ENCODE peak calls at places on chromosomes 11 and 22, in ten cellular contexts. M, H, I, N, U, Q, C, R, A and D are unnamed samples.

GRCh38 chr11:86099727-86100320 is 30.9 kb upstream of the PICALM start:
- DNase-seq in A (peak; percentile 6), Q (peak; percentile 99), R (no peak), U (no peak), M (no peak), H (peak; percentile 28), C (no peak), N (peak; percentile 41), I (no peak), D (peak; percentile 71)

GRCh38 chr11:126464796-126465195 is 109.3 kb downstream of the ST3GAL4 start:
- DNase-seq in C (no peak), M (no peak), Q (no peak), I (no peak), R (no peak), A (peak; percentile 80), N (no peak), H (no peak), U (no peak), D (no peak)

GRCh38 chr11:70265341-70265740 is 5.1 kb upstream of the PPFIA1 start:
- DNase-seq in Q (no peak), I (no peak), H (no peak), A (no peak), C (no peak), U (no peak), M (no peak), R (no peak), N (no peak), D (no peak)

GRCh38 chr22:30694171-30694637 is 470 bp upstream of the OSBP2 start:
- DNase-seq in C (peak; percentile 54), U (no peak), M (peak; percentile 74), Q (peak; percentile 43), A (no peak), R (no peak), N (peak; percentile 80), I (peak; percentile 75), H (peak; percentile 75), D (peak; percentile 35)

GRCh38 chr22:49086606-49087157 is 741.0 kb downstream of the BRD1 start:
- DNase-seq in R (no peak), I (no peak), H (no peak), Q (no peak), N (peak; percentile 8), U (no peak), A (no peak), M (peak; percentile 54), C (no peak), D (no peak)

GRCh38 chr11:45319077-45319476 is 32.9 kb upstream of the SYT13 start:
- DNase-seq in H (no peak), N (no peak), A (no peak), Q (peak; percentile 22), R (peak; percentile 7), M (no peak), C (no peak), U (no peak), I (no peak), D (no peak)

GRCh38 chr22:32531955-32532818 is 57.6 kb downstream of the FBXO7 start:
- DNase-seq in R (no peak), I (peak; percentile 45), A (no peak), H (peak; percentile 51), U (no peak), C (no peak), M (peak; percentile 94), Q (peak; percentile 73), N (peak; percentile 57), D (peak; percentile 93)

GRCh38 chr22:46003271-46004091 is 26.5 kb upstream of the WNT7B start:
- DNase-seq in U (no peak), N (peak; percentile 27), A (no peak), I (no peak), H (no peak), Q (no peak), R (no peak), M (peak; percentile 69), C (no peak), D (no peak)

GRCh38 chr11:103543456-103543855 is 434.2 kb downstream of the DYNC2H1 start:
- DNase-seq in M (no peak), N (no peak), C (no peak), Q (no peak), U (no peak), H (no peak), R (peak; percentile 81), A (no peak), I (no peak), D (no peak)

GRCh38 chr11:7060828-7061227 is 28.0 kb upstream of the RBMXL2 start:
- DNase-seq in M (no peak), Q (no peak), R (no peak), C (no peak), U (no peak), H (no peak), I (no peak), N (no peak), A (no peak), D (peak; percentile 58)

GRCh38 chr22:30291334-30291892 is 2.1 kb upstream of the CASTOR1 start:
- DNase-seq in U (no peak), Q (no peak), M (no peak), A (no peak), N (no peak), I (no peak), R (no peak), H (no peak), C (no peak), D (no peak)

GRCh38 chr22:21034989-21035388 is 2.6 kb upstream of the SLC7A4 start:
- DNase-seq in R (no peak), C (no peak), M (no peak), N (no peak), U (no peak), Q (no peak), A (no peak), H (no peak), I (no peak), D (no peak)

GRCh38 chr11:122153746-122154145 is 37.7 kb upstream of the BLID start:
- DNase-seq in C (no peak), I (no peak), R (no peak), N (no peak), Q (no peak), M (no peak), U (no peak), H (no peak), A (no peak), D (no peak)

GRCh38 chr11:122155001-122155400 is 39.0 kb upstream of the BLID start:
- DNase-seq in A (no peak), Q (no peak), N (no peak), H (no peak), C (no peak), U (no peak), I (no peak), R (no peak), M (no peak), D (no peak)

GRCh38 chr11:122157540-122158173 is 41.6 kb upstream of the BLID start:
- DNase-seq in A (no peak), C (no peak), Q (peak; percentile 22), U (no peak), I (no peak), R (no peak), M (no peak), N (no peak), H (no peak), D (no peak)

GRCh38 chr11:122154227-122154626 is 38.2 kb upstream of the BLID start:
- DNase-seq in I (no peak), H (no peak), R (no peak), M (no peak), U (no peak), A (no peak), N (no peak), Q (no peak), C (no peak), D (no peak)

GRCh38 chr11:122155765-122156527 is 39.9 kb upstream of the BLID start:
- DNase-seq in A (no peak), I (no peak), Q (no peak), U (no peak), R (no peak), M (no peak), H (no peak), N (no peak), C (no peak), D (no peak)
- H3K4me3 ChIP-seq in A (no peak overlapping the region), I (no peak overlapping the region), Q (no peak overlapping the region), U (no peak overlapping the region), R (peak overlapping the region; percentile 56), M (no peak overlapping the region), H (no peak overlapping the region), N (no peak overlapping the region), C (no peak overlapping the region), D (no peak overlapping the region)

DNA sequence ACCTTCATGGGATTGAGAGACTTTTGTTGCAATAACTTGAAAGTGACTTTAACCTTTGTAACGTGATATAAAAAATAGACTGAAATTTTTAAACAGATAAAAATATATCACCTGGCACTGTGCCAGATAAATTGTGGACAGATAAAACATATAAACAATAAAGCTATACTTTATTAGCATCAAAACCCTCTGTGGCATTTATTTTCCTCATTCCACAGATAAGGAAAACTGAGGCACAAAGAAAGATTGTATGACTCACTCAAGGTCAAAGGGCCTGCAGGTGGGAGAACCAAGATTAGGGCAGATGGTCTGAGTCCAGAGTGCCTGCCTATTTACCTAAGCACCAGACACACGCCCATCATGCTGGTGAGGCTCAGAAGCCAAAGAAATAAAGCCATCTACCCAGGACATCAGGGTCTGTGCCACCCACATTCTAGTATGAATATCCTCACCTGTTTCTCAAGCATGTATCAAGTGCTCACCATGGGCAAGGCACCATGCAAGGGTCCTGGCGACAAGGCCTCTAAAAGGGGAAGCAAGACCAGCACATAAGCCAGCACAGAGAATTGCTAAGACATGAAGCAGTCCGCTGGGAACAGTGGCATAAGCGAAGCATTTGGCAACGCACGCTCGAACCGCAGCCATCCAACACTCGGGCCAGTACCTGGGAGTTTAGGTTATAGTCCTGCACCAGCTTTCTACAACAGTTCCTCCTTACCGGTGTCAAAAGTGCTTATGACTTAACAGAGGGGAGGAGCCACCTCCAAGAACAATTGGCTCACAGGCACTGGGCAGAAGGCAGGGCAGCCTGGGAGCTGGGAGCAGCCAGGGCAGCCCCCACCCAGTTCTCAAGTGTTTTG is 17.6 kb downstream of the MYH9 start:
- DNase-seq in C (no peak), Q (peak; percentile 74), H (peak; percentile 80), N (peak; percentile 77), U (no peak), M (peak; percentile 86), I (peak; percentile 59), A (peak; percentile 69), R (no peak), D (peak; percentile 41)
- H3K4me3 ChIP-seq in C (peak overlapping the region; percentile 43), Q (peak overlapping the region; percentile 23), H (no peak overlapping the region), N (no peak overlapping the region), U (no peak overlapping the region), M (peak overlapping the region; percentile 21), I (no peak overlapping the region), A (no peak overlapping the region), R (peak overlapping the region; percentile 28), D (no peak overlapping the region)

GRCh38 chr11:64607381-64608259 is 16.6 kb downstream of the SLC22A12 start:
- DNase-seq in M (no peak), I (no peak), U (no peak), C (no peak), N (no peak), R (no peak), H (no peak), Q (peak; percentile 41), A (no peak), D (peak; percentile 5)
- H3K4me3 ChIP-seq in M (peak overlapping the region; percentile 30), I (no peak overlapping the region), U (no peak overlapping the region), C (no peak overlapping the region), N (no peak overlapping the region), R (peak overlapping the region; percentile 50), H (peak overlapping the region; percentile 4), Q (no peak overlapping the region), A (no peak overlapping the region), D (no peak overlapping the region)

DNA sequence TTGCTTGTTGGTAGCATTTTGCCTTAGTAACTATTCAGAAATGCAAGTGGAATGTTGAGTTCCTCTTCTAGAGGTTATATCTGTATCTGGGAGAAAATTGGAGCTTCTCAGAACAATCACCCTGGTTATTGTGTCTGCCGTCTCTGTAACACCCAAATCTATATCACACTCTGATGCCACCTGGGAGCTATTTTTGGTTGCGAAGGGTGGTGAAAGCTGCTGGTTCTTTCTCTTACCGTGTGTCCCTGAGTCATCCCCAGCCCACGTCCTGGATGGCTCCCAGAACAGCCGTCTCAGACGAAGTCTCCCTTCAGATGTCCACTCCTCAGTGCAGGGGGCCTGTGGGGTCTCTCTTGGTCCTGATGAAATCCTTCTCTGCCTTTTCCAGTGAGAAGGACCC is 83.5 kb downstream of the C22orf31 start:
- DNase-seq in Q (peak; percentile 70), I (no peak), R (no peak), M (no peak), H (no peak), U (no peak), N (no peak), C (no peak), A (no peak), D (peak; percentile 54)
- H3K4me3 ChIP-seq in Q (no peak overlapping the region), I (no peak overlapping the region), R (peak overlapping the region; percentile 33), M (peak overlapping the region; percentile 23), H (no peak overlapping the region), U (no peak overlapping the region), N (no peak overlapping the region), C (no peak overlapping the region), A (no peak overlapping the region), D (no peak overlapping the region)